ENCODE peak calls at places on chromosome 1, in eight cellular contexts. V is cardiac fibroblast, F is astrocyte, B is epithelial cell of proximal tubule, D is AG09319, R is spleen, S is Calu3, O is progenitor cell of endocrine pancreas. N is an unnamed sample.

GRCh38 chr1:219126267-219126862 is 47.3 kb upstream of the LYPLAL1 start:
- DNase-seq in V (no peak), F (peak; percentile 18), B (no peak), D (no peak), R (no peak), S (no peak), O (no peak), N (no peak)

GRCh38 chr1:226784081-226785049 is 45.3 kb upstream of the ITPKB start:
- DNase-seq in V (peak; percentile 82), F (peak; percentile 14), B (no peak), D (no peak), R (no peak), S (no peak), O (no peak), N (no peak)

GRCh38 chr1:219446288-219446687 is 166.6 kb downstream of the ZC3H11B start:
- DNase-seq in V (no peak), F (no peak), B (no peak), D (no peak), R (no peak), S (no peak), O (no peak), N (no peak)

GRCh38 chr1:183992424-183992823 is 45.1 kb downstream of the COLGALT2 start:
- DNase-seq in V (no peak), F (no peak), B (no peak), D (no peak), R (no peak), S (no peak), O (no peak), N (no peak)

GRCh38 chr1:202074985-202075773 is 47.5 kb upstream of the GPR37L1 start:
- DNase-seq in V (no peak), F (no peak), B (no peak), D (no peak), R (no peak), S (no peak), O (no peak), N (no peak)

GRCh38 chr1:205188132-205188531 is 23.4 kb downstream of the DSTYK start:
- DNase-seq in V (peak; percentile 41), F (no peak), B (no peak), D (no peak), R (no peak), S (no peak), O (no peak), N (no peak)

GRCh38 chr1:94801919-94802546 is 18.1 kb upstream of the SLC44A3 start:
- DNase-seq in V (peak; percentile 92), F (peak; percentile 79), B (peak; percentile 69), D (peak; percentile 89), R (peak; percentile 82), S (peak; percentile 38), O (no peak), N (no peak)

GRCh38 chr1:19737413-19737812 is 62.3 kb downstream of the TMCO4 start:
- DNase-seq in V (peak; percentile 63), F (peak; percentile 41), B (no peak), D (no peak), R (no peak), S (peak; percentile 44), O (no peak), N (no peak)

GRCh38 chr1:229079196-229079595 is 191.7 kb upstream of the RAB4A start:
- DNase-seq in V (no peak), F (no peak), B (no peak), D (no peak), R (no peak), S (no peak), O (no peak), N (no peak)

GRCh38 chr1:179228783-179229213 is 679 bp downstream of the ABL2 start:
- DNase-seq in V (no peak), F (no peak), B (no peak), D (no peak), R (no peak), S (peak; percentile 61), O (peak; percentile 36), N (peak; percentile 54)

GRCh38 chr1:24926596-24927249 is 3.4 kb downstream of the RUNX3 start:
- DNase-seq in V (no peak), F (no peak), B (no peak), D (no peak), R (no peak), S (no peak), O (no peak), N (no peak)

GRCh38 chr1:59947047-59947938 is 20.7 kb upstream of the CYP2J2 start:
- DNase-seq in V (peak; percentile 77), F (peak; percentile 30), B (peak; percentile 4), D (no peak), R (no peak), S (peak; percentile 67), O (peak; percentile 34), N (peak; percentile 52)

GRCh38 chr1:188867614-188868013 is 1610.0 kb downstream of the BRINP3 start:
- DNase-seq in V (no peak), F (no peak), B (no peak), D (no peak), R (no peak), S (no peak), O (no peak), N (no peak)

GRCh38 chr1:107486365-107486764 is 345.5 kb downstream of the NTNG1 start:
- DNase-seq in V (no peak), F (no peak), B (no peak), D (no peak), R (no peak), S (no peak), O (no peak), N (no peak)

GRCh38 chr1:83741348-83741747 is 257.6 kb downstream of the TTLL7 start:
- DNase-seq in V (no peak), F (no peak), B (no peak), D (no peak), R (no peak), S (no peak), O (no peak), N (no peak)

GRCh38 chr1:105558023-105558422 is 1498.5 kb upstream of the PRMT6 start:
- DNase-seq in V (no peak), F (no peak), B (no peak), D (no peak), R (no peak), S (no peak), O (no peak), N (no peak)

GRCh38 chr1:68745006-68745405 is 248.1 kb upstream of the DEPDC1 start:
- DNase-seq in V (no peak), F (no peak), B (no peak), D (no peak), R (no peak), S (no peak), O (no peak), N (no peak)

GRCh38 chr1:91007827-91008226 is 14.0 kb downstream of the ZNF644 start:
- DNase-seq in V (no peak), F (no peak), B (no peak), D (no peak), R (no peak), S (no peak), O (no peak), N (no peak)

GRCh38 chr1:175208773-175209492 is 16.4 kb upstream of the KIAA0040 start:
- DNase-seq in V (no peak), F (no peak), B (no peak), D (no peak), R (no peak), S (no peak), O (no peak), N (no peak)

GRCh38 chr1:191963286-191963685 is 195.0 kb upstream of the RGS18 start:
- DNase-seq in V (peak; percentile 49), F (peak; percentile 71), B (no peak), D (no peak), R (no peak), S (peak; percentile 17), O (no peak), N (no peak)

GRCh38 chr1:25756210-25756609 is 43.8 kb upstream of the SELENON start:
- DNase-seq in V (no peak), F (no peak), B (no peak), D (no peak), R (no peak), S (no peak), O (no peak), N (peak; percentile 38)

GRCh38 chr1:236021424-236022135 is 43.3 kb downstream of the NID1 start:
- DNase-seq in V (no peak), F (peak; percentile 31), B (no peak), D (peak; percentile 91), R (no peak), S (no peak), O (no peak), N (no peak)

GRCh38 chr1:26744075-26744958 is 43.4 kb upstream of the PIGV start:
- DNase-seq in V (peak; percentile 98), F (peak; percentile 91), B (peak; percentile 36), D (peak; percentile 30), R (peak; percentile 93), S (peak; percentile 43), O (no peak), N (peak; percentile 72)

GRCh38 chr1:168086438-168086837 is 50.3 kb downstream of the GPR161 start:
- DNase-seq in V (no peak), F (no peak), B (no peak), D (no peak), R (no peak), S (no peak), O (no peak), N (no peak)
- TF ChIP-seq CTCF in V (no peak), F (no peak), B (peak; percentile 8), D (no peak), R (no peak), S (no peak), O (no peak), N (no peak)

GRCh38 chr1:156073740-156074139 is 8.5 kb downstream of the MEX3A start:
- DNase-seq in V (no peak), F (no peak), B (no peak), D (no peak), R (no peak), S (no peak), O (no peak), N (no peak)
- TF ChIP-seq CTCF in V (no peak), F (no peak), B (no peak), D (no peak), R (no peak), S (no peak), O (no peak), N (no peak)

DNA sequence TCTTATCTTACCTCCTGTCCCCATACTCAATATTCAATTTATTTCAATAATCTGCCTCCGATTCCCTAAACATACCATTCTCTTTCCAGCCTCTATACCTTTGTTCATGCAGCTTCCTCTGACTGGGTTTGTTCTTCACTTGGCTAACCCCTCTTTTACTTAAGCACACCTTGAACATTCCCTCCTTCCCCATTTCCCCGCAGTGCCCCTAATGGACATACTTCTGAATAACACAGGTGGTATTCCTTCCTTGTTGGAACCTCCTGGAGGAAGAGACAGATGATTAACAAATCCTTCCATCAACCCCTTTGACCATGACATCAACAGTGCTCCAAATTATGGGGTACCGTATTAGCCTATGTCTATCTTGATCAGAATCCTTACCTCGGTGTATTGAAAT is 190.0 kb upstream of the UBE2U start:
- DNase-seq in V (no peak), F (no peak), B (no peak), D (no peak), R (no peak), S (no peak), O (no peak), N (no peak)
- TF ChIP-seq CTCF in V (no peak), F (no peak), B (no peak), D (no peak), R (no peak), S (no peak), O (no peak), N (no peak)

GRCh38 chr1:152543808-152544207 is 22.8 kb downstream of the LCE3E start:
- DNase-seq in V (no peak), F (no peak), B (no peak), D (no peak), R (no peak), S (no peak), O (no peak), N (no peak)
- TF ChIP-seq CTCF in V (no peak), F (no peak), B (peak; percentile 34), D (no peak), R (no peak), S (peak; percentile 28), O (no peak), N (no peak)

N was measured in endothelial cell.